ENCODE peak calls at places on chromosome 22, in nine cellular contexts. W is ovary, Y is heart left ventricle, J is A549, M is HCT116, T is esophagus squamous epithelium, F is right lobe of liver, U is body of pancreas, O is adrenal gland. P is an unnamed sample.

GRCh38 chr22:22397292-22397870 is 111.2 kb downstream of the ZNF280B start:
- DNase-seq in W (no peak), Y (peak; percentile 73), J (peak; percentile 37), M (peak; percentile 24), T (no peak), F (no peak), U (no peak), O (peak; percentile 82), P (peak; percentile 80)

GRCh38 chr22:29394931-29395581 is 6.7 kb upstream of the AP1B1 start:
- DNase-seq in W (peak; percentile 79), Y (peak; percentile 76), J (peak; percentile 59), M (peak; percentile 48), T (no peak), F (peak; percentile 59), U (peak; percentile 80), O (peak; percentile 89), P (peak; percentile 82)

GRCh38 chr22:28002863-28003565 is 84.0 kb upstream of the PITPNB start:
- DNase-seq in W (no peak), Y (no peak), J (no peak), M (no peak), T (no peak), F (no peak), U (no peak), O (no peak), P (no peak)

GRCh38 chr22:47155131-47155885 is 392.9 kb downstream of the TBC1D22A start:
- DNase-seq in W (no peak), Y (no peak), J (no peak), M (no peak), T (no peak), F (no peak), U (no peak), O (no peak), P (no peak)

GRCh38 chr22:20547029-20547428 is 39.6 kb downstream of the MED15 start:
- DNase-seq in W (no peak), Y (no peak), J (no peak), M (no peak), T (no peak), F (no peak), U (no peak), O (no peak), P (no peak)

GRCh38 chr22:22387386-22387736 is 121.2 kb downstream of the ZNF280B start:
- DNase-seq in W (no peak), Y (no peak), J (no peak), M (no peak), T (no peak), F (no peak), U (no peak), O (no peak), P (no peak)

GRCh38 chr22:24427500-24428164 is at the start of gene ADORA2A:
- DNase-seq in W (no peak), Y (no peak), J (no peak), M (no peak), T (peak; percentile 54), F (peak; percentile 30), U (no peak), O (no peak), P (no peak)

GRCh38 chr22:17866621-17867020 is 92.4 kb upstream of the BID start:
- DNase-seq in W (no peak), Y (no peak), J (no peak), M (no peak), T (no peak), F (no peak), U (no peak), O (no peak), P (no peak)

GRCh38 chr22:22893077-22893805 is 5.6 kb downstream of the IGLL5 start:
- DNase-seq in W (peak; percentile 12), Y (no peak), J (no peak), M (no peak), T (no peak), F (no peak), U (no peak), O (no peak), P (peak; percentile 24)

GRCh38 chr22:28594784-28595324 is 84.8 kb downstream of the TTC28 start:
- DNase-seq in W (no peak), Y (no peak), J (peak; percentile 9), M (peak; percentile 35), T (no peak), F (no peak), U (no peak), O (no peak), P (no peak)

GRCh38 chr22:21001601-21002325 is at the start of gene THAP7:
- DNase-seq in W (peak; percentile 98), Y (peak; percentile 98), J (peak; percentile 84), M (peak; percentile 89), T (peak; percentile 87), F (peak; percentile 98), U (peak; percentile 96), O (peak; percentile 99), P (peak; percentile 98)

GRCh38 chr22:30539368-30539767 is 7.2 kb downstream of the SEC14L6 start:
- DNase-seq in W (no peak), Y (no peak), J (no peak), M (no peak), T (no peak), F (no peak), U (no peak), O (no peak), P (no peak)

GRCh38 chr22:23076896-23077572 is 6.7 kb downstream of the GNAZ start:
- DNase-seq in W (no peak), Y (no peak), J (no peak), M (no peak), T (no peak), F (no peak), U (no peak), O (no peak), P (no peak)

GRCh38 chr22:30334601-30335000 is 7.9 kb upstream of the TBC1D10A start:
- DNase-seq in W (no peak), Y (no peak), J (no peak), M (no peak), T (no peak), F (no peak), U (no peak), O (no peak), P (no peak)

GRCh38 chr22:29706493-29706892 is 13.3 kb upstream of the CABP7 start:
- DNase-seq in W (no peak), Y (no peak), J (no peak), M (no peak), T (no peak), F (no peak), U (no peak), O (no peak), P (no peak)

GRCh38 chr22:19917389-19918138 is 24.0 kb upstream of the COMT start:
- DNase-seq in W (no peak), Y (no peak), J (no peak), M (no peak), T (no peak), F (no peak), U (no peak), O (no peak), P (no peak)

GRCh38 chr22:39556970-39557811 is 13.4 kb upstream of the CACNA1I start:
- DNase-seq in W (peak; percentile 59), Y (no peak), J (peak; percentile 38), M (no peak), T (no peak), F (no peak), U (no peak), O (peak; percentile 70), P (no peak)

GRCh38 chr22:28172948-28173360 is 253.9 kb upstream of the PITPNB start:
- DNase-seq in W (no peak), Y (no peak), J (no peak), M (no peak), T (no peak), F (no peak), U (no peak), O (no peak), P (no peak)

GRCh38 chr22:37505989-37506388 is 13.2 kb downstream of the CARD10 start:
- DNase-seq in W (no peak), Y (no peak), J (no peak), M (no peak), T (no peak), F (no peak), U (no peak), O (no peak), P (no peak)
- H3K4me1 ChIP-seq in W (peaks cover 19% of the 10 kb centered on the region), Y (peaks cover 78% of the 10 kb centered on the region), J (peaks cover 61% of the 10 kb centered on the region), M (peaks cover 48% of the 10 kb centered on the region), T (peaks cover 76% of the 10 kb centered on the region), F (peaks cover 32% of the 10 kb centered on the region), U (peaks cover 69% of the 10 kb centered on the region), O (peaks cover 34% of the 10 kb centered on the region), P (no peaks in the 10 kb centered on the region)

GRCh38 chr22:45775569-45776312 is 104.1 kb downstream of the ATXN10 start:
- DNase-seq in W (no peak), Y (no peak), J (no peak), M (no peak), T (no peak), F (no peak), U (no peak), O (no peak), P (no peak)
- TF ChIP-seq POLR2A in W (no peak), Y (no peak), J (no peak), M (no peak), T (no peak), F (no peak), U (no peak), O (no peak), P (no peak)

GRCh38 chr22:41863472-41863871 is 30.6 kb downstream of the SREBF2 start:
- DNase-seq in W (no peak), Y (no peak), J (no peak), M (no peak), T (no peak), F (no peak), U (no peak), O (no peak), P (no peak)
- H3K4me3 ChIP-seq in W (no peak overlapping the region), Y (no peak overlapping the region), J (no peak overlapping the region), M (no peak overlapping the region), T (no peak overlapping the region), F (no peak overlapping the region), U (no peak overlapping the region), O (no peak overlapping the region), P (no peak overlapping the region)

DNA sequence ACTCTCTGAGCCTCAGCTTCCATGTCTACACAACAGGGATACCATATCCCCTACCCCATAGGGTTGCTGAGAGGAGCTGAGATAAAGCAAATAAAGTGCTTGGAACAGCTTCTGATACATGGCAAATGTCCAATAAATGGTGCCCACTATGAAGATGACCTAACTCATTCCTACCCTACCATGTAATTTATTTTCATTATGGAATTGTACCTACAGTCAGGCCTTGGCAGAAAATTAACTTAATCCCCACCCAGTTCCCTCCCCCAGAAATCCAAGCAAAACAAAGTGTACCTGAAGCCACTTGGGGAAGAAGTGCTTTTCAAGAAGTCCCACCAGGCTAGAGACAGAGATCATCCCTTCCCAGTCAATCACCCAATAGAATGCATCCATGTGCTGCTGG is 10.8 kb downstream of the SRRD start:
- DNase-seq in W (no peak), Y (no peak), J (no peak), M (no peak), T (no peak), F (no peak), U (no peak), O (no peak), P (no peak)
- H3K4me1 ChIP-seq in W (no peaks in the 10 kb centered on the region), Y (no peaks in the 10 kb centered on the region), J (no peaks in the 10 kb centered on the region), M (no peaks in the 10 kb centered on the region), T (peaks cover 27% of the 10 kb centered on the region), F (no peaks in the 10 kb centered on the region), U (peaks cover 9% of the 10 kb centered on the region), O (peaks cover 6% of the 10 kb centered on the region), P (no peaks in the 10 kb centered on the region)

DNA sequence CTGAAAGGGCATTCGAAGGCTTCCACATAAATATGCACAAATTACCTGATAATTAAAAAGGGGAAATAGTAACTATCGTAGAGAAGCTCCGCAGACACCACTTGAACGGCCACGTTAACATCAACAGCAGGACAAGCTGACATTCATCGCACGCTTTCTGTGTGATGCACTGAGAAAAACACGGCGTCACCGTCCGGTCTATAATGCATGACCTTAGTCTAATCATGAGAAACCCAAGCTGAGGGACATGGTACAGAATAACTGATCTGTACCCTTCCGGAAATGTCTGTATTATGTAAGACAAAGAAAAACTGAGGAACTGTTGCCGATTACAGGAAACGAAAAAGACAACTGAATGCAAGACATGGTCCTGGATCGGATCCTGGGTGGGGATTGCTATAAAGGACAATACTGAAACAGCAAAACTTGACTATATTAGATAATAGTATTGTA is 678 bp upstream of the RANGAP1 start:
- DNase-seq in W (no peak), Y (no peak), J (no peak), M (no peak), T (no peak), F (peak; percentile 33), U (no peak), O (peak; percentile 78), P (no peak)
- TF ChIP-seq POLR2A in W (no peak), Y (no peak), J (no peak), M (no peak), T (no peak), F (peak; percentile 50), U (no peak), O (no peak), P (no peak)